ENCODE peak calls at places on chromosomes 4 and X, in seven cellular contexts. X is fibroblast of mammary gland, U is dorsolateral prefrontal cortex, M is germinal center, E is T-helper 2 cell, J is mucosa of gallbladder, H is dermis blood vessel endothelial cell. O is an unnamed sample.

GRCh38 chr4:76197001-76197743 is 16.5 kb downstream of the SCARB2 start:
- DNase-seq in X (peak), U (no peak), M (no peak), E (no peak), J (no peak), H (no peak), O (peak)

GRCh38 chrX:71990518-71990917 is 79.9 kb downstream of the NHSL2 start:
- DNase-seq in X (peak), U (no peak), M (no peak), E (no peak), J (no peak), H (no peak), O (no peak)

GRCh38 chrX:107135965-107136307 is 17.3 kb upstream of the RBM41 start:
- DNase-seq in X (no peak), U (no peak), M (no peak), E (no peak), J (no peak), H (no peak), O (no peak)

GRCh38 chr4:19187104-19187503 is 1064.6 kb upstream of the SLIT2 start:
- DNase-seq in X (no peak), U (no peak), M (no peak), E (no peak), J (no peak), H (no peak), O (no peak)

GRCh38 chr4:186500721-186501304 is 54.6 kb downstream of the MTNR1A start:
- DNase-seq in X (no peak), U (no peak), M (no peak), E (no peak), J (peak), H (no peak), O (no peak)

GRCh38 chr4:88629826-88630225 is 37.5 kb downstream of the HERC3 start:
- DNase-seq in X (peak), U (no peak), M (no peak), E (no peak), J (no peak), H (no peak), O (peak)

GRCh38 chr4:98334461-98334860 is 73.3 kb downstream of the RAP1GDS1 start:
- DNase-seq in X (no peak), U (no peak), M (no peak), E (no peak), J (no peak), H (no peak), O (no peak)

GRCh38 chrX:39814391-39814790 is 283.4 kb downstream of the BCOR start:
- DNase-seq in X (peak), U (no peak), M (peak), E (no peak), J (no peak), H (peak), O (peak)

GRCh38 chr4:21769404-21770147 is 179.0 kb downstream of the KCNIP4 start:
- DNase-seq in X (peak), U (no peak), M (no peak), E (no peak), J (no peak), H (peak), O (peak)

GRCh38 chr4:87555751-87556619 is 26.8 kb upstream of the SPARCL1 start:
- DNase-seq in X (peak), U (peak), M (no peak), E (no peak), J (no peak), H (peak), O (peak)

GRCh38 chr4:176193898-176194297 is 1.5 kb downstream of the SPATA4 start:
- DNase-seq in X (peak), U (no peak), M (no peak), E (no peak), J (no peak), H (peak), O (peak)

GRCh38 chrX:119758682-119759332 is 419 bp downstream of the SOWAHD start:
- DNase-seq in X (no peak), U (no peak), M (no peak), E (peak), J (no peak), H (peak), O (no peak)

GRCh38 chrX:48083212-48083611 is 11.8 kb upstream of the ZNF630 start:
- DNase-seq in X (peak), U (no peak), M (peak), E (no peak), J (peak), H (peak), O (peak)

GRCh38 chr4:174349156-174349555 is 65.4 kb downstream of the CEP44 start:
- DNase-seq in X (no peak), U (no peak), M (no peak), E (no peak), J (no peak), H (no peak), O (no peak)

GRCh38 chr4:43564601-43565000 is 672.1 kb downstream of the GRXCR1 start:
- DNase-seq in X (no peak), U (no peak), M (no peak), E (no peak), J (no peak), H (no peak), O (peak)

GRCh38 chr4:1215347-1216075 is 33.4 kb downstream of the CTBP1 start:
- DNase-seq in X (peak), U (peak), M (peak), E (no peak), J (no peak), H (no peak), O (no peak)

GRCh38 chrX:96682516-96682915 is 2.1 kb upstream of the DIAPH2 start:
- DNase-seq in X (no peak), U (no peak), M (no peak), E (no peak), J (no peak), H (no peak), O (no peak)

GRCh38 chrX:153968754-153969124 is 2.9 kb downstream of the HCFC1 start:
- DNase-seq in X (no peak), U (no peak), M (peak), E (no peak), J (no peak), H (peak), O (peak)

GRCh38 chr4:55931833-55932232 is 16.9 kb upstream of the CEP135 start:
- DNase-seq in X (peak), U (no peak), M (no peak), E (no peak), J (no peak), H (no peak), O (peak)

GRCh38 chr4:1736820-1737219 is 15.5 kb downstream of the TACC3 start:
- DNase-seq in X (no peak), U (no peak), M (no peak), E (no peak), J (no peak), H (no peak), O (no peak)

GRCh38 chrX:76253432-76253831 is 80.6 kb downstream of the PBDC1 start:
- DNase-seq in X (peak), U (no peak), M (peak), E (no peak), J (peak), H (peak), O (peak)

GRCh38 chrX:117707948-117708743 is 408.5 kb downstream of the KLHL13 start:
- DNase-seq in X (no peak), U (no peak), M (no peak), E (no peak), J (no peak), H (no peak), O (no peak)

GRCh38 chr4:153987291-153987690 is 198.4 kb upstream of the SFRP2 start:
- DNase-seq in X (peak), U (no peak), M (no peak), E (no peak), J (no peak), H (no peak), O (peak)

GRCh38 chr4:105025263-105026017 is 121.2 kb upstream of the TET2 start:
- DNase-seq in X (no peak), U (no peak), M (no peak), E (no peak), J (no peak), H (no peak), O (no peak)

GRCh38 chrX:19846995-19847790 is 40.2 kb downstream of the SH3KBP1 start:
- DNase-seq in X (peak), U (no peak), M (no peak), E (no peak), J (no peak), H (peak), O (peak)

GRCh38 chr4:105714071-105714521 is 5.5 kb downstream of the GSTCD start:
- DNase-seq in X (peak), U (no peak), M (peak), E (no peak), J (no peak), H (no peak), O (peak)

GRCh38 chrX:110315541-110315940 is 2.3 kb downstream of the AMMECR1 start:
- DNase-seq in X (peak), U (no peak), M (no peak), E (no peak), J (no peak), H (no peak), O (no peak)

GRCh38 chr4:577499-578450 is 1.7 kb upstream of the TMEM271 start:
- DNase-seq in X (peak), U (peak), M (no peak), E (no peak), J (no peak), H (peak), O (peak)

GRCh38 chr4:125085-125820 is 952 bp downstream of the ZNF718 start:
- DNase-seq in X (peak), U (peak), M (peak), E (no peak), J (peak), H (peak), O (peak)